ENCODE peak calls at places on chromosomes 2 and 18, in five cellular contexts. M is breast epithelium, Z is HL-60, W is GM12891, C is H1. O is an unnamed sample.

GRCh38 chr2:191620144-191620543 is 57.8 kb upstream of the NABP1 start:
- DNase-seq in M (no peak), Z (no peak), W (no peak), C (no peak), O (no peak)

GRCh38 chr2:154556146-154556545 is 142.3 kb upstream of the KCNJ3 start:
- DNase-seq in M (no peak), Z (no peak), W (no peak), C (no peak), O (peak)

GRCh38 chr18:61753373-61753772 is 139.4 kb downstream of the RNF152 start:
- DNase-seq in M (no peak), Z (no peak), W (no peak), C (no peak), O (no peak)

GRCh38 chr2:144505245-144505801 is 14.6 kb downstream of the ZEB2 start:
- DNase-seq in M (no peak), Z (no peak), W (no peak), C (no peak), O (no peak)

GRCh38 chr2:120562218-120563005 is 173.3 kb upstream of the GLI2 start:
- DNase-seq in M (no peak), Z (no peak), W (no peak), C (no peak), O (no peak)

GRCh38 chr2:20214566-20215182 is 10.3 kb downstream of the SDC1 start:
- DNase-seq in M (no peak), Z (no peak), W (no peak), C (no peak), O (no peak)

GRCh38 chr2:172734711-172735645 is 667 bp upstream of the RAPGEF4 start:
- DNase-seq in M (no peak), Z (no peak), W (peak), C (no peak), O (no peak)

GRCh38 chr2:1461507-1462390 is 48.5 kb downstream of the TPO start:
- DNase-seq in M (no peak), Z (no peak), W (no peak), C (no peak), O (no peak)

GRCh38 chr2:205409403-205409802 is 272.9 kb upstream of the NRP2 start:
- DNase-seq in M (no peak), Z (no peak), W (no peak), C (no peak), O (no peak)

GRCh38 chr2:236968101-236968886 is 117.4 kb upstream of the COPS8 start:
- DNase-seq in M (no peak), Z (no peak), W (no peak), C (no peak), O (no peak)

GRCh38 chr2:239479471-239479870 is 78.7 kb upstream of the HDAC4 start:
- DNase-seq in M (no peak), Z (no peak), W (no peak), C (no peak), O (no peak)

GRCh38 chr18:30613467-30613801 is 429.1 kb downstream of the DSC3 start:
- DNase-seq in M (no peak), Z (no peak), W (no peak), C (no peak), O (no peak)

GRCh38 chr2:54767921-54768320 is 44.5 kb downstream of the EML6 start:
- DNase-seq in M (no peak), Z (no peak), W (no peak), C (no peak), O (no peak)

GRCh38 chr2:134934150-134934549 is 15.5 kb downstream of the CCNT2 start:
- DNase-seq in M (no peak), Z (no peak), W (no peak), C (no peak), O (no peak)

GRCh38 chr2:127175406-127175805 is 44.7 kb downstream of the CYP27C1 start:
- DNase-seq in M (no peak), Z (no peak), W (no peak), C (no peak), O (no peak)

GRCh38 chr2:174603280-174603679 is 5.7 kb upstream of the WIPF1 start:
- DNase-seq in M (peak), Z (no peak), W (no peak), C (no peak), O (peak)

GRCh38 chr18:74252032-74252380 is 39.8 kb downstream of the CYB5A start:
- DNase-seq in M (no peak), Z (peak), W (no peak), C (no peak), O (no peak)

GRCh38 chr2:178873912-178874311 is 66.7 kb upstream of the TTN start:
- DNase-seq in M (no peak), Z (no peak), W (no peak), C (no peak), O (no peak)

GRCh38 chr2:193518061-193518817 is 1323.5 kb upstream of the TMEFF2 start:
- DNase-seq in M (no peak), Z (no peak), W (no peak), C (no peak), O (no peak)

DNA sequence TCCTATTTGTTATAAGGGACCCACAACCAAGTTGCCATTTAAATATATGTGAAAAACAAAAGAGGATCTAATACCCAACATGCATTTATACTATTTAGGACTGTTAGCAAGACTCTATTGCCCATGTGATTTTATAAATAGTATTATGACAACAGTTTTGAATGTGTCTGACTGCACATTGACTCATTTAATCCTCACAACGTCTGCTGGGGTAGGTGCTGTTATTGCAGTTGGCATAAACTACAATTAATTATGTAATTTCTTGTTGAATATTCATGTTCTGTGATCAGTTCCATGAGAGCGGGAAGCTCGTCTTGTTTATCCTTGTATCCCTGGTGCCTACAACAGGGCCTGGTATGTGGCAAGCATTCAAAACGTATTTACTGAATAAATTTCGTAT is 53.8 kb downstream of the SH2D6 start:
- DNase-seq in M (no peak), Z (no peak), W (no peak), C (no peak), O (no peak)
- TF ChIP-seq POLR2AphosphoS5 in M (no peak), Z (no peak), W (no peak), C (no peak), O (no peak)

GRCh38 chr18:12288406-12288762 is 19.7 kb upstream of the TUBB6 start:
- DNase-seq in M (no peak), Z (no peak), W (no peak), C (no peak), O (no peak)

GRCh38 chr18:12287131-12287681 is 20.8 kb upstream of the TUBB6 start:
- DNase-seq in M (peak), Z (no peak), W (no peak), C (no peak), O (no peak)

GRCh38 chr18:12291161-12291560 is 16.9 kb upstream of the TUBB6 start:
- DNase-seq in M (no peak), Z (no peak), W (no peak), C (no peak), O (no peak)

GRCh38 chr18:12290086-12290485 is 18.0 kb upstream of the TUBB6 start:
- DNase-seq in M (no peak), Z (no peak), W (no peak), C (no peak), O (no peak)

DNA sequence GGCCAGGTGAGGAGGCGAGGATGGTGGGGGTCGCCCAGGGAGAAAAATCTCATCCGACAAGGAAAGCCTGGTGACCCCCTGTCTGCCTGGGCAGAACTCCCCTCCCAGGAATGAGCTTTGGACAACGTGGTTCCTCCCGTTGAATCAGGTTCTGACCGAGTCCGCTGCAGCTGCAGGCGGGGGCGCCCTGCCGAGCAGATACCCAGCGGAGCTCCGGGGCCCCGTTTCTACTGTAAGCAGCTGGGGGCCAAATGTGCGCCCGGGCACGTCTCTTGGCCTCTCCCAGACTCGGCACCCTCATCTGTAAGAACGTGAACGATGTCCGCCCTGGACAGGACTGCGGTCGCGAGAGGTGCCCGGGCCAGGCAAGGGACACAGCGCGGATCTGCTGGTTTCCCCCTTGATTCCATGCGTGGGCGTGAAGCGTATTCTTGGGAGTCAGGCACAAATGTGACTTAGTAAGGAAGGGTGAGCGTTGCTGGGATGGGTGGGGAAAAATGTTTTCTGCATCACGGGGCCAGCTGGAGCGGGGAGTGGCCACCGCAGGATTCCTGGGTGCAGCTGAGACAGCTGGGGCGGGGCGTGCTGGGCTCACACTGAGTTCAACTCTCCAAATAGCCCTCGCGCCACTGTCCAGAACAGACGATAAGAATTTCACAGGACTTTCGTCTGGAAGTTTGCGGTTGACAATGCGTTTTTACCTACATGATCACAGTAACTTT is 20.2 kb upstream of the TUBB6 start:
- DNase-seq in M (peak), Z (no peak), W (no peak), C (peak), O (peak)
- TF ChIP-seq POLR2AphosphoS5 in M (peak), Z (no peak), W (no peak), C (no peak), O (peak)

GRCh38 chr18:47930086-47930843 is at the start of gene SMAD2:
- DNase-seq in M (peak), Z (peak), W (peak), C (peak), O (peak)
- TF ChIP-seq POLR2AphosphoS5 in M (peak), Z (peak), W (no peak), C (peak), O (peak)

DNA sequence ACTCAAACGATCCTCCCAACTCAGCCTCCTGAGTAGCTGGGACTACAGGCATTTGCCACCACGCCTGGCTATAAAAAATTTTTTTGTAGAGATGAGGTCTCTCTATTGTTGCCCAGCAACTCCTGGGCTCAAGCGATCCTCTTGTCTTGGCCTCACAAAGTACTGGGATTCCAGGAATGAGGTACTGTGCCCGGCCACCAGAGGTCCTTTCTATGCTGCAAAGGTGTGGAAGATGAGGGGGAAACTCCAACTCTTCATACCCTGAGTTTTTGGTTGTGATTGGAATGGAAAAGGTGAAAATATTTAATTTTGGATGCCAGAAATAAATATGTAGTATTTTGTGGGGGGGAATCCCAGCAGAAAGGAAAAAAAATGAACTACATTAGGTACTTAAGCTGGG is 36.0 kb downstream of the MRPL33 start:
- DNase-seq in M (no peak), Z (no peak), W (no peak), C (no peak), O (peak)
- TF ChIP-seq POLR2AphosphoS5 in M (no peak), Z (no peak), W (no peak), C (no peak), O (no peak)

O was measured in upper lobe of left lung.